ENCODE peak calls at places on chromosomes 2 and 18, in seven cellular contexts. L, M, B, E, R, C and G are unnamed samples.
A peak's percentile ranks its signal among the peaks of the same experiment; 100 is the strongest.

GRCh38 chr2:9331704-9332103 is 91.6 kb downstream of the ITGB1BP1 start:
- DNase-seq in L (no peak), M (no peak), B (no peak), E (no peak), R (no peak), C (no peak), G (no peak)

GRCh38 chr2:74414913-74415761 is 6.3 kb downstream of the C2orf81 start:
- DNase-seq in L (peak; percentile 51), M (no peak), B (no peak), E (no peak), R (peak; percentile 66), C (peak; percentile 92), G (peak; percentile 59)

GRCh38 chr2:176843208-176843607 is 369.4 kb upstream of the HNRNPA3 start:
- DNase-seq in L (no peak), M (no peak), B (no peak), E (no peak), R (no peak), C (no peak), G (no peak)

GRCh38 chr2:217995741-217996141 is 7.1 kb downstream of the TNS1 start:
- DNase-seq in L (no peak), M (peak; percentile 62), B (no peak), E (no peak), R (no peak), C (peak; percentile 83), G (peak; percentile 89)

GRCh38 chr2:95268208-95269035 is 5.8 kb upstream of the PROM2 start:
- DNase-seq in L (no peak), M (peak; percentile 1), B (no peak), E (no peak), R (no peak), C (peak; percentile 53), G (peak; percentile 6)

GRCh38 chr2:45930396-45930792 is 278.9 kb downstream of the PRKCE start:
- DNase-seq in L (no peak), M (no peak), B (no peak), E (no peak), R (no peak), C (no peak), G (no peak)

GRCh38 chr2:219228745-219229374 is 576 bp downstream of the ATG9A start:
- DNase-seq in L (no peak), M (no peak), B (no peak), E (no peak), R (no peak), C (peak; percentile 94), G (no peak)

GRCh38 chr18:44716697-44717163 is 36.0 kb downstream of the SETBP1 start:
- DNase-seq in L (no peak), M (no peak), B (no peak), E (no peak), R (no peak), C (no peak), G (no peak)

GRCh38 chr2:100272848-100273329 is 49.4 kb downstream of the LONRF2 start:
- DNase-seq in L (no peak), M (peak; percentile 81), B (no peak), E (no peak), R (peak; percentile 54), C (no peak), G (peak; percentile 78)

GRCh38 chr18:2932247-2933181 is 80.4 kb downstream of the LPIN2 start:
- DNase-seq in L (no peak), M (peak; percentile 56), B (peak; percentile 21), E (peak; percentile 23), R (no peak), C (no peak), G (peak; percentile 53)

GRCh38 chr2:84116132-84116531 is 342.9 kb downstream of the SUCLG1 start:
- DNase-seq in L (no peak), M (no peak), B (no peak), E (no peak), R (no peak), C (no peak), G (no peak)

GRCh38 chr2:86275384-86275799 is 62.0 kb downstream of the REEP1 start:
- DNase-seq in L (peak; percentile 58), M (no peak), B (no peak), E (peak; percentile 32), R (no peak), C (no peak), G (no peak)

GRCh38 chr2:161488879-161489278 is 72.8 kb downstream of the TBR1 start:
- DNase-seq in L (no peak), M (no peak), B (no peak), E (no peak), R (no peak), C (no peak), G (no peak)

GRCh38 chr2:201730651-201731280 is 32.3 kb upstream of the MPP4 start:
- DNase-seq in L (no peak), M (no peak), B (no peak), E (no peak), R (no peak), C (no peak), G (no peak)

GRCh38 chr2:201733544-201733943 is 35.1 kb upstream of the MPP4 start:
- DNase-seq in L (no peak), M (no peak), B (no peak), E (no peak), R (no peak), C (no peak), G (no peak)

GRCh38 chr2:201734111-201734510 is 35.7 kb upstream of the MPP4 start:
- DNase-seq in L (no peak), M (no peak), B (no peak), E (no peak), R (no peak), C (no peak), G (no peak)

GRCh38 chr2:201735486-201735885 is 37.0 kb upstream of the MPP4 start:
- DNase-seq in L (no peak), M (no peak), B (no peak), E (no peak), R (no peak), C (no peak), G (no peak)
- TF ChIP-seq POLR2A in L (no peak), M (no peak), B (no peak), E (no peak), R (no peak), C (no peak), G (no peak)

GRCh38 chr2:225033440-225034390 is 8.6 kb downstream of the DOCK10 start:
- DNase-seq in L (no peak), M (no peak), B (no peak), E (no peak), R (no peak), C (no peak), G (no peak)

GRCh38 chr2:225030089-225030653 is 12.1 kb downstream of the DOCK10 start:
- DNase-seq in L (no peak), M (no peak), B (no peak), E (no peak), R (no peak), C (no peak), G (no peak)

GRCh38 chr2:225030893-225031292 is 11.4 kb downstream of the DOCK10 start:
- DNase-seq in L (no peak), M (no peak), B (no peak), E (no peak), R (no peak), C (no peak), G (no peak)

GRCh38 chr2:225031599-225031998 is 10.7 kb downstream of the DOCK10 start:
- DNase-seq in L (no peak), M (no peak), B (no peak), E (no peak), R (no peak), C (no peak), G (no peak)

GRCh38 chr2:225032249-225032648 is 10.0 kb downstream of the DOCK10 start:
- DNase-seq in L (no peak), M (no peak), B (no peak), E (no peak), R (no peak), C (no peak), G (no peak)
- H3K4me1 ChIP-seq in L (peaks cover 20% of the 10 kb centered on the region), M (peaks cover 12% of the 10 kb centered on the region), B (peaks cover 11% of the 10 kb centered on the region), E (peaks cover 3% of the 10 kb centered on the region), R (no peaks in the 10 kb centered on the region), C (no peaks in the 10 kb centered on the region), G (peaks cover 8% of the 10 kb centered on the region)

GRCh38 chr2:2233171-2233826 is 97.8 kb downstream of the MYT1L start:
- DNase-seq in L (no peak), M (no peak), B (no peak), E (no peak), R (no peak), C (no peak), G (no peak)

GRCh38 chr2:2232167-2232566 is 98.9 kb downstream of the MYT1L start:
- DNase-seq in L (no peak), M (no peak), B (no peak), E (no peak), R (no peak), C (no peak), G (no peak)

GRCh38 chr2:2234398-2234797 is 96.7 kb downstream of the MYT1L start:
- DNase-seq in L (no peak), M (no peak), B (no peak), E (no peak), R (no peak), C (no peak), G (no peak)

GRCh38 chr2:2226326-2226725 is 104.7 kb downstream of the MYT1L start:
- DNase-seq in L (no peak), M (no peak), B (no peak), E (no peak), R (no peak), C (no peak), G (no peak)

GRCh38 chr2:2229898-2230817 is 100.9 kb downstream of the MYT1L start:
- DNase-seq in L (no peak), M (no peak), B (no peak), E (no peak), R (no peak), C (no peak), G (no peak)
- TF ChIP-seq CTCF in L (no peak), M (no peak), B (peak; percentile 31), E (no peak), R (peak; percentile 20), C (no peak), G (no peak)

DNA sequence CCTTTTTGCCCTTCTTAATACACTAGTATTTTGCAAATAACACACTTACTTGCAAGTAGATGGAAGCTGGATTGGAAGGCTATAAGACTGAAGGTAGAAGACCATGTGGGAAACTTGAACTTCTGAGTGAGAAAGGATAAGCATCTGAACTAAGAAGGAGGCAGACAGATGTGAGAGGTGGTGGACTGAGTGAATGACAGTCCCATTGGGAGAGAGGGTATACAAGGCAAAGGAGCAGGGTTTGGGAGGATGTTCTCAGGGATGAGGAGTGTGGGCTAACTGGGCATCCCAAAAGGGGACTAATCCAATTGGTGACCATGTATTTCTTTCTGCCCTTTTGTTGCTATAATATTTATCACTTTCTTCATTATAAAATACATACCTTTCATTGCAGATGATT is 20.4 kb upstream of the SESTD1 start:
- DNase-seq in L (no peak), M (no peak), B (no peak), E (no peak), R (no peak), C (no peak), G (no peak)
- TF ChIP-seq POLR2A in L (no peak), M (no peak), B (no peak), E (no peak), R (no peak), C (no peak), G (no peak)

GRCh38 chr18:34153711-34154110 is 71.0 kb downstream of the NOL4 start:
- DNase-seq in L (no peak), M (no peak), B (no peak), E (peak; percentile 13), R (no peak), C (no peak), G (no peak)

GRCh38 chr18:34159691-34160185 is 65.0 kb downstream of the NOL4 start:
- DNase-seq in L (no peak), M (no peak), B (no peak), E (no peak), R (no peak), C (no peak), G (no peak)

GRCh38 chr18:34158881-34159690 is 65.6 kb downstream of the NOL4 start:
- DNase-seq in L (no peak), M (peak; percentile 40), B (no peak), E (no peak), R (no peak), C (peak; percentile 74), G (peak; percentile 36)
- H3K4me1 ChIP-seq in L (no peaks in the 10 kb centered on the region), M (no peaks in the 10 kb centered on the region), B (no peaks in the 10 kb centered on the region), E (no peaks in the 10 kb centered on the region), R (no peaks in the 10 kb centered on the region), C (no peaks in the 10 kb centered on the region), G (peaks cover 3% of the 10 kb centered on the region)